ENCODE peak calls at places on chromosomes 7 and 10, in six cellular contexts. One of them, this sample, is unnamed. For H3K36me3, the result is how much of the 10 kb centered on the place peaks cover.

GRCh38 chr7:28409716-28410627 is 2.3 kb upstream of the CREB5 start:
- DNase-seq in left ventricle myocardium inferior: peak
- DNase-seq in tibial nerve: peak
- DNase-seq in Peyer's patch: no peak
- DNase-seq in BE2C: peak
- DNase-seq in BJ: no peak
- DNase-seq in this sample: no peak

GRCh38 chr7:35374858-35375257 is 121.0 kb upstream of the TBX20 start:
- DNase-seq in BE2C: peak
- DNase-seq in Peyer's patch: no peak
- DNase-seq in BJ: no peak
- DNase-seq in tibial nerve: no peak
- DNase-seq in left ventricle myocardium inferior: peak
- DNase-seq in this sample: no peak

GRCh38 chr7:25849361-25850184 is 302.4 kb upstream of the NFE2L3 start:
- DNase-seq in tibial nerve: peak
- DNase-seq in Peyer's patch: peak
- DNase-seq in BE2C: no peak
- DNase-seq in BJ: peak
- DNase-seq in left ventricle myocardium inferior: no peak
- DNase-seq in this sample: no peak

GRCh38 chr7:17009007-17009719 is 127.4 kb upstream of the AGR3 start:
- DNase-seq in BE2C: no peak
- DNase-seq in BJ: no peak
- DNase-seq in tibial nerve: no peak
- DNase-seq in left ventricle myocardium inferior: no peak
- DNase-seq in Peyer's patch: no peak
- DNase-seq in this sample: no peak

GRCh38 chr10:34746094-34746493 is 69.0 kb downstream of the PARD3 start:
- DNase-seq in BJ: no peak
- DNase-seq in left ventricle myocardium inferior: no peak
- DNase-seq in Peyer's patch: no peak
- DNase-seq in tibial nerve: no peak
- DNase-seq in BE2C: no peak
- DNase-seq in this sample: no peak

GRCh38 chr7:16083931-16084330 is 337.4 kb downstream of the CRPPA start:
- DNase-seq in BJ: no peak
- DNase-seq in BE2C: no peak
- DNase-seq in left ventricle myocardium inferior: no peak
- DNase-seq in tibial nerve: no peak
- DNase-seq in Peyer's patch: no peak
- DNase-seq in this sample: no peak

GRCh38 chr10:72058347-72058898 is 29.9 kb downstream of the SPOCK2 start:
- DNase-seq in tibial nerve: no peak
- DNase-seq in left ventricle myocardium inferior: no peak
- DNase-seq in BJ: no peak
- DNase-seq in BE2C: no peak
- DNase-seq in Peyer's patch: no peak
- DNase-seq in this sample: no peak

GRCh38 chr7:100546129-100546867 is 7.3 kb downstream of the AGFG2 start:
- DNase-seq in left ventricle myocardium inferior: no peak
- DNase-seq in BJ: no peak
- DNase-seq in Peyer's patch: no peak
- DNase-seq in BE2C: no peak
- DNase-seq in tibial nerve: no peak
- DNase-seq in this sample: no peak

GRCh38 chr7:107414198-107414597 is 55.7 kb upstream of the GPR22 start:
- DNase-seq in BE2C: no peak
- DNase-seq in left ventricle myocardium inferior: no peak
- DNase-seq in BJ: no peak
- DNase-seq in Peyer's patch: no peak
- DNase-seq in tibial nerve: no peak
- DNase-seq in this sample: no peak

GRCh38 chr7:83751217-83751616 is 102.3 kb upstream of the SEMA3E start:
- DNase-seq in BE2C: no peak
- DNase-seq in left ventricle myocardium inferior: no peak
- DNase-seq in Peyer's patch: no peak
- DNase-seq in tibial nerve: no peak
- DNase-seq in BJ: no peak
- DNase-seq in this sample: no peak

GRCh38 chr7:83749495-83749894 is 100.6 kb upstream of the SEMA3E start:
- DNase-seq in Peyer's patch: no peak
- DNase-seq in tibial nerve: no peak
- DNase-seq in BE2C: no peak
- DNase-seq in BJ: no peak
- DNase-seq in left ventricle myocardium inferior: no peak
- DNase-seq in this sample: no peak
- TF ChIP-seq CTCF in Peyer's patch: no peak
- TF ChIP-seq CTCF in tibial nerve: no peak
- TF ChIP-seq CTCF in BE2C: no peak
- TF ChIP-seq CTCF in BJ: no peak
- TF ChIP-seq CTCF in left ventricle myocardium inferior: no peak
- TF ChIP-seq CTCF in this sample: no peak

DNA sequence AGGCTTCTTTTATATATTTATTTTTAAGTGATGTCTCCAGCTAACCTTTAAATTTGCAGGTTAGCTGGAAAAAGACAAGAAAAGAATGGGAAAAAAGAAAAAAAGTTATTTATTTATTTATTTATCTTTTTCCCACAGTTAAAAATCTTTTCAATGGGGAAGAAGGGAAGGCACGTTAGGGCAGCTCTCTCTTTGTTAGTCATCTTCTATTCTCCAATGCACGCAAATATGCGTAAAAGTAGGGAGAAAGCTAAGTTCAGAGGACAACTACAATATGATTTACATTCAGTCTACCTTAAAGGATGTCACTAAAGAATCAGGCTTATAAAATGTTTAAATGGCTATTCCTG is 276 bp upstream of the GPR85 start:
- DNase-seq in BE2C: no peak
- DNase-seq in BJ: no peak
- DNase-seq in tibial nerve: no peak
- DNase-seq in left ventricle myocardium inferior: no peak
- DNase-seq in Peyer's patch: no peak
- DNase-seq in this sample: no peak
- H3K4me3 ChIP-seq in BE2C: peak
- H3K4me3 ChIP-seq in BJ: peak
- H3K4me3 ChIP-seq in tibial nerve: peak
- H3K4me3 ChIP-seq in left ventricle myocardium inferior: peak
- H3K4me3 ChIP-seq in Peyer's patch: no peak
- H3K4me3 ChIP-seq in this sample: peak

GRCh38 chr7:157394246-157395191 is 57.7 kb downstream of the DNAJB6 start:
- DNase-seq in Peyer's patch: peak
- DNase-seq in BJ: no peak
- DNase-seq in BE2C: no peak
- DNase-seq in left ventricle myocardium inferior: no peak
- DNase-seq in tibial nerve: no peak
- DNase-seq in this sample: no peak

GRCh38 chr7:157386979-157387800 is 50.4 kb downstream of the DNAJB6 start:
- DNase-seq in tibial nerve: peak
- DNase-seq in left ventricle myocardium inferior: peak
- DNase-seq in Peyer's patch: peak
- DNase-seq in BE2C: peak
- DNase-seq in BJ: peak
- DNase-seq in this sample: peak

GRCh38 chr7:157392256-157393037 is 55.6 kb downstream of the DNAJB6 start:
- DNase-seq in tibial nerve: no peak
- DNase-seq in Peyer's patch: peak
- DNase-seq in BE2C: no peak
- DNase-seq in left ventricle myocardium inferior: no peak
- DNase-seq in BJ: no peak
- DNase-seq in this sample: no peak

GRCh38 chr7:157391036-157391710 is 54.4 kb downstream of the DNAJB6 start:
- DNase-seq in BJ: no peak
- DNase-seq in left ventricle myocardium inferior: no peak
- DNase-seq in tibial nerve: no peak
- DNase-seq in Peyer's patch: peak
- DNase-seq in BE2C: no peak
- DNase-seq in this sample: no peak

GRCh38 chr7:157389951-157390730 is 53.3 kb downstream of the DNAJB6 start:
- DNase-seq in Peyer's patch: peak
- DNase-seq in tibial nerve: no peak
- DNase-seq in BE2C: no peak
- DNase-seq in left ventricle myocardium inferior: no peak
- DNase-seq in BJ: no peak
- DNase-seq in this sample: no peak
- H3K36me3 ChIP-seq in Peyer's patch: under half
- H3K36me3 ChIP-seq in tibial nerve: under half
- H3K36me3 ChIP-seq in BE2C: under half
- H3K36me3 ChIP-seq in left ventricle myocardium inferior: under half
- H3K36me3 ChIP-seq in BJ: under half
- H3K36me3 ChIP-seq in this sample: under half

DNA sequence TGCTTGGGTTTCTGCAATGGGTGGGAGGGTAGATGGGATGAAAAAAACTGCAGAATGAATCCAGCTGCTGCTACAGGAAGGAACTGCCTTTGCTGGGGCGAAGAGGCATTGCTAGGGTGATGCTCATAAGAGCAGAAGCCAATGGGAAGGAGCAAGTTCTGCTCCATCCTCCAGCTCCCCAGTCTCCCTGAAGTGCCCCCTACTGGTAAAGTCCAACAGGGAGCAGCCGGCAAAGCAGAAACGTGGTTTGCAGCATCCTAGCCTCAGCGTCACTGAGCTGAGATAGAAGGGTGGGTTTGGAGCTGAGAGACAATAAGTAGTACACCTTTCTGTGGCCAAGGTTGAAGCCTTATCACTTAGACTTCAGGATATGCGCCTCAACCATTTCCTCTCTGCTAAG is 220.5 kb downstream of the CCSER2 start:
- DNase-seq in BE2C: peak
- DNase-seq in Peyer's patch: no peak
- DNase-seq in tibial nerve: no peak
- DNase-seq in BJ: no peak
- DNase-seq in left ventricle myocardium inferior: no peak
- DNase-seq in this sample: no peak
- TF ChIP-seq CTCF in BE2C: peak
- TF ChIP-seq CTCF in Peyer's patch: no peak
- TF ChIP-seq CTCF in tibial nerve: no peak
- TF ChIP-seq CTCF in BJ: peak
- TF ChIP-seq CTCF in left ventricle myocardium inferior: peak
- TF ChIP-seq CTCF in this sample: peak

GRCh38 chr10:52313350-52314006 is 603 bp upstream of the DKK1 start:
- DNase-seq in BJ: no peak
- DNase-seq in tibial nerve: no peak
- DNase-seq in left ventricle myocardium inferior: no peak
- DNase-seq in BE2C: no peak
- DNase-seq in Peyer's patch: peak
- DNase-seq in this sample: no peak
- H3K4me3 ChIP-seq in BJ: peak
- H3K4me3 ChIP-seq in tibial nerve: peak
- H3K4me3 ChIP-seq in left ventricle myocardium inferior: peak
- H3K4me3 ChIP-seq in BE2C: peak
- H3K4me3 ChIP-seq in Peyer's patch: peak
- H3K4me3 ChIP-seq in this sample: no peak

GRCh38 chr10:6114758-6115410 is 26.1 kb downstream of the RBM17 start:
- DNase-seq in left ventricle myocardium inferior: no peak
- DNase-seq in BJ: peak
- DNase-seq in Peyer's patch: peak
- DNase-seq in BE2C: no peak
- DNase-seq in tibial nerve: peak
- DNase-seq in this sample: no peak

GRCh38 chr10:6115824-6116350 is 27.1 kb downstream of the RBM17 start:
- DNase-seq in BJ: no peak
- DNase-seq in left ventricle myocardium inferior: no peak
- DNase-seq in tibial nerve: no peak
- DNase-seq in Peyer's patch: no peak
- DNase-seq in BE2C: no peak
- DNase-seq in this sample: no peak

GRCh38 chr10:6117711-6118110 is 28.9 kb downstream of the RBM17 start:
- DNase-seq in left ventricle myocardium inferior: no peak
- DNase-seq in Peyer's patch: no peak
- DNase-seq in BJ: no peak
- DNase-seq in BE2C: no peak
- DNase-seq in tibial nerve: no peak
- DNase-seq in this sample: no peak

GRCh38 chr10:6115411-6115800 is 26.6 kb downstream of the RBM17 start:
- DNase-seq in left ventricle myocardium inferior: no peak
- DNase-seq in BJ: no peak
- DNase-seq in BE2C: no peak
- DNase-seq in Peyer's patch: no peak
- DNase-seq in tibial nerve: no peak
- DNase-seq in this sample: no peak

GRCh38 chr10:6116806-6117205 is 28.0 kb downstream of the RBM17 start:
- DNase-seq in Peyer's patch: no peak
- DNase-seq in BE2C: no peak
- DNase-seq in left ventricle myocardium inferior: no peak
- DNase-seq in BJ: no peak
- DNase-seq in tibial nerve: no peak
- DNase-seq in this sample: no peak
- H3K36me3 ChIP-seq in Peyer's patch: half or more
- H3K36me3 ChIP-seq in BE2C: under half
- H3K36me3 ChIP-seq in left ventricle myocardium inferior: half or more
- H3K36me3 ChIP-seq in BJ: under half
- H3K36me3 ChIP-seq in tibial nerve: under half
- H3K36me3 ChIP-seq in this sample: under half